ENCODE peak calls at places on chromosomes 3 and 15, in ten cellular contexts. V, S, T, Q, O, I, C, D, E and B are unnamed samples.

GRCh38 chr15:26697913-26698312 is 75.0 kb downstream of the GABRB3 start:
- DNase-seq in V (no peak), S (no peak), T (no peak), Q (no peak), O (no peak), I (no peak), C (no peak), D (no peak), E (no peak), B (no peak)

GRCh38 chr3:2099028-2099671 is 484 bp downstream of the CNTN4 start:
- DNase-seq in V (no peak), S (no peak), T (no peak), Q (no peak), O (no peak), I (peak), C (peak), D (no peak), E (no peak), B (no peak)

GRCh38 chr3:58899159-58899952 is 150.5 kb downstream of the CFAP20DC start:
- DNase-seq in V (peak), S (no peak), T (no peak), Q (peak), O (peak), I (peak), C (no peak), D (no peak), E (peak), B (no peak)

GRCh38 chr15:70880781-70881180 is 11.5 kb downstream of the THAP10 start:
- DNase-seq in V (no peak), S (no peak), T (no peak), Q (no peak), O (no peak), I (no peak), C (no peak), D (no peak), E (no peak), B (no peak)

GRCh38 chr3:67661079-67661478 is 6.7 kb upstream of the SUCLG2 start:
- DNase-seq in V (no peak), S (no peak), T (no peak), Q (no peak), O (no peak), I (no peak), C (no peak), D (no peak), E (no peak), B (no peak)

GRCh38 chr15:66675456-66675855 is 26.6 kb upstream of the SMAD6 start:
- DNase-seq in V (no peak), S (no peak), T (no peak), Q (no peak), O (no peak), I (no peak), C (no peak), D (no peak), E (no peak), B (no peak)

GRCh38 chr3:30539772-30540171 is 66.6 kb upstream of the TGFBR2 start:
- DNase-seq in V (no peak), S (no peak), T (no peak), Q (no peak), O (no peak), I (no peak), C (no peak), D (no peak), E (no peak), B (no peak)

GRCh38 chr15:34582461-34583357 is 742 bp downstream of the GOLGA8B start:
- DNase-seq in V (no peak), S (no peak), T (peak), Q (no peak), O (no peak), I (peak), C (peak), D (peak), E (no peak), B (no peak)

GRCh38 chr15:83695901-83696425 is 42.0 kb downstream of the ADAMTSL3 start:
- DNase-seq in V (no peak), S (no peak), T (peak), Q (no peak), O (no peak), I (no peak), C (no peak), D (no peak), E (no peak), B (no peak)

GRCh38 chr3:193788189-193788946 is 195.4 kb downstream of the OPA1 start:
- DNase-seq in V (peak), S (peak), T (peak), Q (peak), O (no peak), I (peak), C (no peak), D (peak), E (peak), B (peak)

GRCh38 chr3:123002100-123002748 is 25.3 kb downstream of the SEMA5B start:
- DNase-seq in V (no peak), S (no peak), T (no peak), Q (no peak), O (no peak), I (no peak), C (no peak), D (no peak), E (no peak), B (no peak)

GRCh38 chr3:195467641-195468390 is 25.0 kb upstream of the ACAP2 start:
- DNase-seq in V (no peak), S (no peak), T (no peak), Q (no peak), O (no peak), I (no peak), C (no peak), D (no peak), E (no peak), B (no peak)

GRCh38 chr3:184377882-184378445 is at the start of gene THPO:
- DNase-seq in V (no peak), S (peak), T (no peak), Q (no peak), O (no peak), I (no peak), C (no peak), D (no peak), E (peak), B (no peak)

GRCh38 chr3:160685144-160685766 is 8.3 kb downstream of the ARL14 start:
- DNase-seq in V (no peak), S (no peak), T (peak), Q (no peak), O (no peak), I (no peak), C (no peak), D (no peak), E (no peak), B (no peak)

GRCh38 chr3:183800221-183800863 is 25.0 kb downstream of the MAP6D1 start:
- DNase-seq in V (no peak), S (no peak), T (no peak), Q (no peak), O (no peak), I (no peak), C (no peak), D (no peak), E (no peak), B (peak)

GRCh38 chr3:8552223-8552762 is 50.7 kb downstream of the LMCD1 start:
- DNase-seq in V (no peak), S (no peak), T (no peak), Q (no peak), O (no peak), I (no peak), C (no peak), D (no peak), E (no peak), B (no peak)

GRCh38 chr3:101303089-101303731 is 17.2 kb downstream of the IMPG2 start:
- DNase-seq in V (no peak), S (no peak), T (peak), Q (no peak), O (no peak), I (no peak), C (no peak), D (no peak), E (no peak), B (no peak)

GRCh38 chr3:41144631-41145030 is 54.7 kb upstream of the CTNNB1 start:
- DNase-seq in V (no peak), S (no peak), T (no peak), Q (no peak), O (no peak), I (no peak), C (no peak), D (no peak), E (no peak), B (no peak)

GRCh38 chr15:31364301-31365031 is 37.8 kb downstream of the KLF13 start:
- DNase-seq in V (no peak), S (no peak), T (no peak), Q (no peak), O (peak), I (peak), C (no peak), D (no peak), E (no peak), B (no peak)

GRCh38 chr3:74651239-74651638 is 36.8 kb upstream of the CNTN3 start:
- DNase-seq in V (no peak), S (no peak), T (no peak), Q (no peak), O (no peak), I (no peak), C (peak), D (no peak), E (no peak), B (no peak)

GRCh38 chr3:184334470-184335158 is 2.8 kb upstream of the FAM131A start:
- DNase-seq in V (no peak), S (no peak), T (peak), Q (no peak), O (no peak), I (no peak), C (peak), D (no peak), E (no peak), B (no peak)

GRCh38 chr15:29323557-29323956 is 53.9 kb upstream of the NSMCE3 start:
- DNase-seq in V (no peak), S (no peak), T (no peak), Q (no peak), O (no peak), I (no peak), C (no peak), D (no peak), E (no peak), B (no peak)

GRCh38 chr3:43870110-43870509 is 179.4 kb downstream of the ABHD5 start:
- DNase-seq in V (no peak), S (no peak), T (peak), Q (no peak), O (no peak), I (no peak), C (no peak), D (no peak), E (no peak), B (no peak)

GRCh38 chr15:80512729-80513670 is 108.8 kb downstream of the ARNT2 start:
- DNase-seq in V (no peak), S (peak), T (peak), Q (no peak), O (no peak), I (no peak), C (no peak), D (no peak), E (no peak), B (no peak)

GRCh38 chr3:58214484-58215316 is 3.9 kb upstream of the DNASE1L3 start:
- DNase-seq in V (no peak), S (no peak), T (peak), Q (peak), O (peak), I (peak), C (no peak), D (no peak), E (no peak), B (no peak)

GRCh38 chr3:177357352-177358084 is 160.2 kb upstream of the TBL1XR1 start:
- DNase-seq in V (peak), S (peak), T (peak), Q (no peak), O (no peak), I (peak), C (no peak), D (peak), E (no peak), B (no peak)

GRCh38 chr3:65854606-65855304 is 184.0 kb downstream of the MAGI1 start:
- DNase-seq in V (no peak), S (no peak), T (no peak), Q (no peak), O (no peak), I (peak), C (no peak), D (no peak), E (no peak), B (no peak)

GRCh38 chr15:35725353-35725752 is 179.4 kb upstream of the DPH6 start:
- DNase-seq in V (no peak), S (no peak), T (no peak), Q (no peak), O (no peak), I (no peak), C (no peak), D (no peak), E (no peak), B (no peak)

GRCh38 chr15:80861776-80862175 is 82.6 kb downstream of the CEMIP start:
- DNase-seq in V (no peak), S (no peak), T (no peak), Q (no peak), O (no peak), I (no peak), C (no peak), D (no peak), E (peak), B (no peak)

DNA sequence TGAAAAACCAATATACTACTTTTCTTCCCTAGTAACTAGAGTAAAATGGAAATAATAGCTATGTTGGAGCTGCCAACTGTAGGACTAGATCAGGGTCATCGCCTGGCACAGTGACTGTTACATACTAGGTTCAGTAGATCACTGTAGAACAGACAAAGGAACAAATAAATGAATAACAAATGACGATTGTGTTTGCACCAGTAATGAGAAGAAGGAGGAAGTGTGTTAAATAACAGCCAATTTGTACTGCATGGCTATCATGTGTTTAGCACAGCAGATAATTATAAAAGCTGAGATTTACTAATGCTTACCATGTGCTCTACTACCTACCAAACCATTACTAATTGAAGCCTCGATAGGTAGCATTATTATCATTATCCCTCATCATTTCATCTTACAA is 85.3 kb upstream of the FXR1 start:
- DNase-seq in V (no peak), S (no peak), T (no peak), Q (no peak), O (no peak), I (no peak), C (no peak), D (no peak), E (no peak), B (no peak)
- TF ChIP-seq POLR2A in V (no peak), S (no peak), T (no peak), Q (no peak), O (no peak), I (no peak), C (no peak), D (no peak), E (no peak), B (no peak)

GRCh38 chr3:50657407-50657806 is 17.3 kb upstream of the DOCK3 start:
- DNase-seq in V (no peak), S (no peak), T (no peak), Q (no peak), O (peak), I (no peak), C (no peak), D (no peak), E (no peak), B (no peak)

GRCh38 chr3:50656417-50657195 is 18.1 kb upstream of the DOCK3 start:
- DNase-seq in V (peak), S (no peak), T (no peak), Q (no peak), O (peak), I (no peak), C (no peak), D (no peak), E (peak), B (no peak)

GRCh38 chr3:50652709-50653108 is 22.0 kb upstream of the DOCK3 start:
- DNase-seq in V (no peak), S (peak), T (peak), Q (peak), O (no peak), I (peak), C (no peak), D (peak), E (no peak), B (no peak)

GRCh38 chr3:50654196-50654595 is 20.5 kb upstream of the DOCK3 start:
- DNase-seq in V (no peak), S (no peak), T (no peak), Q (no peak), O (no peak), I (no peak), C (no peak), D (no peak), E (no peak), B (no peak)

GRCh38 chr3:50655009-50655830 is 19.5 kb upstream of the DOCK3 start:
- DNase-seq in V (no peak), S (no peak), T (no peak), Q (no peak), O (no peak), I (no peak), C (no peak), D (no peak), E (no peak), B (no peak)
- TF ChIP-seq EP300 in V (no peak), S (no peak), T (no peak), Q (no peak), O (no peak), I (no peak), C (no peak), D (no peak), E (no peak), B (no peak)

GRCh38 chr3:152190636-152191183 is 78.0 kb upstream of the MBNL1 start:
- DNase-seq in V (no peak), S (peak), T (no peak), Q (no peak), O (no peak), I (no peak), C (no peak), D (no peak), E (no peak), B (no peak)

GRCh38 chr3:152185941-152186630 is 82.6 kb upstream of the MBNL1 start:
- DNase-seq in V (no peak), S (no peak), T (no peak), Q (no peak), O (no peak), I (no peak), C (no peak), D (no peak), E (no peak), B (no peak)

GRCh38 chr3:152183473-152183872 is 85.3 kb upstream of the MBNL1 start:
- DNase-seq in V (peak), S (peak), T (peak), Q (no peak), O (no peak), I (no peak), C (no peak), D (peak), E (no peak), B (peak)

DNA sequence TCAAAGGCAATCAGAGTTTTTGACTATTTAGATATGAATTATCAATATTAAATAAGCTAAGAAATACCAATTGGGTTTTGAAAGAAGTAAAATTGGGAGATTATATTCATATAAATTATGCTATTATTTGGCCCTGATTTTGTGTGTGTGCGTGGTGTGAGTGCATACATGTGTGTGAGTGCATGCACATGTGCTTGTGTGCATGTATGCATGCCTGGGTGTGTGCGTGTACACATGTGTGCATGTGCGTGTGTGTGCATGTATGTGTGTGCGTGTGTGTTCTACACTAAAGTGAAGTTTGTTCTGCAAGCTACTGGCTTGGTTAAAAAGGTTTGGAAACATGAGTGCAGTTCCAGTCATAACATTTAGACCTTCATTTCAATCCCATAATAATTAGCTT is 83.4 kb upstream of the MBNL1 start:
- DNase-seq in V (no peak), S (no peak), T (no peak), Q (no peak), O (no peak), I (no peak), C (no peak), D (no peak), E (no peak), B (no peak)
- H3K27ac ChIP-seq in V (no peak), S (no peak), T (no peak), Q (no peak), O (no peak), I (no peak), C (no peak), D (no peak), E (no peak), B (no peak)

GRCh38 chr15:69413822-69414701 is at the start of gene KIF23:
- DNase-seq in V (peak), S (peak), T (peak), Q (peak), O (peak), I (peak), C (peak), D (peak), E (peak), B (peak)
- TF ChIP-seq POLR2A in V (no peak), S (peak), T (peak), Q (peak), O (no peak), I (no peak), C (peak), D (no peak), E (no peak), B (no peak)

GRCh38 chr3:158103131-158103955 is 2.9 kb downstream of the SHOX2 start:
- DNase-seq in V (peak), S (peak), T (no peak), Q (no peak), O (peak), I (peak), C (peak), D (peak), E (no peak), B (peak)
- TF ChIP-seq EP300 in V (no peak), S (no peak), T (no peak), Q (no peak), O (no peak), I (no peak), C (no peak), D (no peak), E (no peak), B (peak)

GRCh38 chr3:55185380-55185779 is 257.5 kb upstream of the LRTM1 start:
- DNase-seq in V (no peak), S (no peak), T (no peak), Q (no peak), O (no peak), I (no peak), C (no peak), D (no peak), E (no peak), B (no peak)

GRCh38 chr3:55189359-55189801 is 261.5 kb upstream of the LRTM1 start:
- DNase-seq in V (no peak), S (no peak), T (peak), Q (no peak), O (no peak), I (no peak), C (no peak), D (no peak), E (no peak), B (no peak)

GRCh38 chr3:55191911-55192787 is 264.3 kb upstream of the LRTM1 start:
- DNase-seq in V (no peak), S (no peak), T (peak), Q (no peak), O (no peak), I (no peak), C (no peak), D (no peak), E (no peak), B (no peak)

GRCh38 chr3:55190296-55190695 is 262.4 kb upstream of the LRTM1 start:
- DNase-seq in V (no peak), S (no peak), T (no peak), Q (no peak), O (no peak), I (no peak), C (no peak), D (no peak), E (no peak), B (no peak)
- H3K27ac ChIP-seq in V (no peak), S (no peak), T (peak), Q (no peak), O (no peak), I (no peak), C (no peak), D (no peak), E (no peak), B (no peak)

DNA sequence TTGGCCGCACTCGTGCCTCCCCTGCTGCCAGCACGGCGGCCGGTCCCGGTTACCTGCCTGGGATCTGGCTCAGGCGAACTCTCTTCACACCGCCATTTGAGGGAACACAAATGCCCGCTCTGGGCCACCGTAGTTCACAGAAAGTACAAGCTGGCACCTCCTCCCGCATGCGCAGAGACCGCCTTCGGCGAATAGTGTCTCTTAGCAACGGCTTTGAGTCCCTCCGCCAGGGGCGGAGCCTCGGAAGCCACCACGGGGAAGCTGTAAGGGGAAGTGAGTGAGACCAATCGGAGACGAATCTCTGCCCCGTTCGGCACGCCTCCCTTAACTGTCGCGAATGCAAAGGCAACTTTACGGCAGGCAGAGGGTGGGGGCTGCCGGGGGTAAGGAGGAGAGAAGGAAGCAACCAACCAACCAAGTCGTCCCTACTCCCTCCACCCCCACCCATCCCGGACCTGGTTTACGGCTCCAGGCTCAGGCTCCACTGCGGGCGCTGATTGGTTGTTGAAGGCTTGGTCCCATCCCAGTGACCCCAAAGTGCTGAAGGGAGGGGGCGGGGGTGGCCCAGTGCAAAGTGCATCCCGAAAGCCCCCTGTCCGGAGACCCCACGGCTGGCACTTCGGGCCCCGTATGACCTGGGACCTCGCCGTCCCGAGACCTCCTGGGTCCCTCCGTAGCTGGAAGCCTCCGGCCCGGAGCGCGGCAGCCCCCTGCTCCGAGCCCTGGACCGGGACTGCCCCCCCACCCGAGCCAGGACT is at the start of the genes ASB7 and LINS1:
- DNase-seq in V (peak), S (peak), T (peak), Q (peak), O (peak), I (peak), C (peak), D (peak), E (peak), B (peak)
- TF ChIP-seq POLR2A in V (no peak), S (peak), T (peak), Q (no peak), O (no peak), I (peak), C (peak), D (no peak), E (no peak), B (no peak)

GRCh38 chr15:60392986-60393811 is 4.6 kb downstream of the ANXA2 start:
- DNase-seq in V (peak), S (peak), T (peak), Q (no peak), O (peak), I (peak), C (no peak), D (peak), E (peak), B (peak)
- TF ChIP-seq EP300 in V (no peak), S (peak), T (peak), Q (no peak), O (no peak), I (no peak), C (peak), D (no peak), E (no peak), B (peak)

GRCh38 chr3:32109256-32109655 is 2.8 kb downstream of the GPD1L start:
- DNase-seq in V (peak), S (no peak), T (no peak), Q (no peak), O (peak), I (peak), C (no peak), D (peak), E (peak), B (peak)
- H3K27ac ChIP-seq in V (peak), S (no peak), T (no peak), Q (no peak), O (peak), I (peak), C (peak), D (peak), E (peak), B (peak)